ENCODE peak calls at places on chromosome 22, in six cellular contexts. G is right lobe of liver, S is OCI-LY7, V is prostate gland, K is left lung, W is ovary. O is an unnamed sample. For H3K9me3 and H3K4me1, the result is how much of the 10 kb centered on the place peaks cover.

GRCh38 chr22:24137595-24137994 is 43.7 kb upstream of the SUSD2 start:
- DNase-seq in G (no peak), S (no peak), V (no peak), K (no peak), W (no peak), O (no peak)

GRCh38 chr22:45680932-45681700 is 9.5 kb downstream of the ATXN10 start:
- DNase-seq in G (no peak), S (no peak), V (no peak), K (no peak), W (no peak), O (no peak)

GRCh38 chr22:41542224-41542623 is 2.0 kb downstream of the POLR3H start:
- DNase-seq in G (no peak), S (no peak), V (no peak), K (no peak), W (no peak), O (no peak)

GRCh38 chr22:23315341-23315917 is 135.1 kb downstream of the BCR start:
- DNase-seq in G (peak), S (peak), V (peak), K (peak), W (peak), O (peak)

GRCh38 chr22:41936894-41937169 is 10.1 kb downstream of the CENPM start:
- DNase-seq in G (no peak), S (peak), V (no peak), K (no peak), W (no peak), O (no peak)

GRCh38 chr22:36565686-36566085 is 36.7 kb upstream of the EIF3D start:
- DNase-seq in G (no peak), S (no peak), V (no peak), K (no peak), W (no peak), O (no peak)

GRCh38 chr22:17846326-17846992 is 72.2 kb upstream of the BID start:
- DNase-seq in G (no peak), S (no peak), V (peak), K (peak), W (peak), O (no peak)

GRCh38 chr22:44172370-44173108 is 8.2 kb upstream of the PARVG start:
- DNase-seq in G (no peak), S (no peak), V (peak), K (peak), W (no peak), O (no peak)

GRCh38 chr22:26748845-26749244 is 91.5 kb downstream of the MIAT start:
- DNase-seq in G (no peak), S (no peak), V (no peak), K (no peak), W (peak), O (no peak)

GRCh38 chr22:50586416-50586815 is 3.8 kb upstream of the CHKB start:
- DNase-seq in G (no peak), S (no peak), V (no peak), K (no peak), W (no peak), O (no peak)

GRCh38 chr22:37166675-37167066 is 17.0 kb upstream of the IL2RB start:
- DNase-seq in G (peak), S (peak), V (peak), K (peak), W (peak), O (peak)

GRCh38 chr22:38285015-38285414 is 12.2 kb upstream of the TMEM184B start:
- DNase-seq in G (no peak), S (no peak), V (no peak), K (no peak), W (no peak), O (no peak)

GRCh38 chr22:47107431-47107830 is 345.0 kb downstream of the TBC1D22A start:
- DNase-seq in G (no peak), S (no peak), V (no peak), K (no peak), W (no peak), O (no peak)

GRCh38 chr22:30801695-30802094 is 107.0 kb downstream of the OSBP2 start:
- DNase-seq in G (no peak), S (no peak), V (no peak), K (no peak), W (no peak), O (no peak)

GRCh38 chr22:42296381-42296853 is 26.0 kb upstream of the TCF20 start:
- DNase-seq in G (no peak), S (peak), V (no peak), K (no peak), W (peak), O (peak)

GRCh38 chr22:50530280-50530856 is 556 bp upstream of the TYMP start:
- DNase-seq in G (peak), S (peak), V (peak), K (no peak), W (peak), O (peak)

GRCh38 chr22:27430799-27431480 is 370.6 kb downstream of the MN1 start:
- DNase-seq in G (no peak), S (no peak), V (no peak), K (no peak), W (no peak), O (no peak)

GRCh38 chr22:47092896-47093311 is 330.5 kb downstream of the TBC1D22A start:
- DNase-seq in G (no peak), S (no peak), V (no peak), K (no peak), W (no peak), O (no peak)

GRCh38 chr22:45310331-45311032 is 748 bp downstream of the FAM118A start:
- DNase-seq in G (no peak), S (peak), V (no peak), K (no peak), W (no peak), O (no peak)

GRCh38 chr22:28711820-28712777 is 29.5 kb downstream of the CHEK2 start:
- DNase-seq in G (no peak), S (no peak), V (no peak), K (no peak), W (no peak), O (no peak)

GRCh38 chr22:47020157-47020556 is 257.7 kb downstream of the TBC1D22A start:
- DNase-seq in G (no peak), S (no peak), V (no peak), K (peak), W (no peak), O (no peak)

GRCh38 chr22:46057762-46058420 is 80.9 kb upstream of the WNT7B start:
- DNase-seq in G (peak), S (peak), V (peak), K (peak), W (peak), O (no peak)

GRCh38 chr22:41290262-41291221 is 4.6 kb upstream of the RANGAP1 start:
- DNase-seq in G (no peak), S (no peak), V (no peak), K (peak), W (no peak), O (no peak)

DNA sequence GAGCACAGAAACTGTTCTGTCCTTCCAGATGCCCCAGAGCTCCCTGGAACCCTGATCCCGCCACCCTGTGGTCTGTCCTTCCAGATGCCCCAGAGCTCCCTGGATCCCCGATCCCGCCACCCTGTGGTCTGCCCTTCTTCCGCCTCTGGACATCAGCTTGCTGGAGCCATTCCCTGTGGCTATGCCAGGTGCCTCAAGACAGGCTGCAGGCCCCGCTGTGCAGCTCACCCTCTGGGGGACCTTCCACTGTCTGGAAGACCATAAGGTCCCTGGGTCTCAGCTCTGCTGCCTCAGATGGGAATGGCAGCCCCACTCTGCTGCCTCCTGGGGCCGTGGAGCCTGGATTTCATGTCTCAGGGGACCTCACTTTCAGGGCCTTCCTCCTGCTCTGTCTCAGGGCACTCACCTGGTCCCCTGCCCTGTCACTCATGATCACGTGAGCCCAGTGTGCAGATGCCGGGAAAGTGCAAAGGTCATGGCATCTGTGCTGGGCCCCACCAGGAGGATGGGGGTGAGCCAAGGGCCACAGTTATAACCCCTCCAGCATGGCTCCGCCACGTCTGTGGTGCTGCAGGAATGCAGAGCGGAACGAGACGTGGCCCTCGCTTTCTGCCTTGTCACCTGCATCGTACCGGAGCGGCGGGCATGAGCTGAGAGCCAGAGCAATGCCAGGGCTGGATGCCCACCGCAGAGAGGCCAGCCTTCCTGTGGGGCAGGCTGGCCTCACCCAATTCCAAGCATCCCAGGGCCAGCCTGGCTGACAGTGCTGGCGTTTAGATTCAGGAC is 1520.7 kb downstream of the BRD1 start:
- DNase-seq in G (no peak), S (no peak), V (no peak), K (no peak), W (no peak), O (no peak)
- H3K9me3 ChIP-seq in G (under half), S (under half), V (under half), K (under half), W (under half), O (under half)

GRCh38 chr22:35154937-35155387 is 89.0 kb downstream of the ISX start:
- DNase-seq in G (peak), S (peak), V (peak), K (no peak), W (peak), O (no peak)

GRCh38 chr22:35148381-35148780 is 82.4 kb downstream of the ISX start:
- DNase-seq in G (no peak), S (no peak), V (no peak), K (no peak), W (no peak), O (no peak)

GRCh38 chr22:35152316-35152715 is 86.4 kb downstream of the ISX start:
- DNase-seq in G (no peak), S (no peak), V (no peak), K (no peak), W (no peak), O (no peak)

GRCh38 chr22:35149149-35149548 is 83.2 kb downstream of the ISX start:
- DNase-seq in G (no peak), S (no peak), V (no peak), K (no peak), W (no peak), O (no peak)

DNA sequence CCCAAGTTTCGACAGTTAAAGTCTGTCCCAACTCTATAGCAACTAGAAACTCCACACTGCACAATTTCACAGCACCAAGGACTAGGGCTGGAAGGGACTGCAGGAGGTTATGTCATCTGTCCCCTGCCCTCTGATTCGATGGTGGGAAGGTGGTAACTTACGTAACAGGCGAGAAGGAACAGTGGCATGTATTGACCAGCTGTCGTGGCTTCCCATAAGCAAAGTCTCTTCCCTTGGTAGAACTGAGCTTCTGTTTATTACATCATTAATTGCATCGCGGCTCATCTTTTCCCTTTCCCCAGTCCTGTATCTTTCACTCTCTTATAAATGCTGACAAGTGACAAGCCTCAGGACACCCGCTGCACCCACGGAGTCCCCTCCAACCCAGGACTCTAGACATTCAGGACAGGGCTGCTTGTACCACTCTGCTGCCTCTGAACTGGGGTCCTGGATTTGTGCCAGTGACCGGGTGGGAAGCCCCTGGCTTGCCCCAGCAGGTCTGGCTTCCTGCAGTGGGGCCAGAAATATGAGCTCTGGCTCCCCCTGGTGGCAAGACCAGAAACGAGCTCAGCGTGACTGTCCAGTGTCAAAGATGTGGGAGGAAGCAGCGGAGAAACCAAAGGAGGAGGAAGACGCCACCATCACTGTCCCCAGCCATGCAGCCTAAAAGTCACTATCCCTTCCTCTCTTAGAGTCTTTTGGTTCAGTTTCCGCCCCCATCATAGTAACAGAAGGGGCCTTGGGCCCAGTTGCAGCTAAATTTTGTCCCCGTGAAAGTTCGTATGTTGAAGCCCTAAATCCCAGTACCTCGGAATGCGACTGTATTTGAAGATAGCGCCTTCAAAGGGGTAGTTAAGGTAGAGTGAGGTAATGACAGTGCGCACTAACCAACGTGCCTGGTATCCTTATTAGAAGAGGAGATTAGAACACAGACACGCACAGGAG is 84.5 kb downstream of the ISX start:
- DNase-seq in G (peak), S (peak), V (peak), K (no peak), W (peak), O (peak)
- TF ChIP-seq CTCF in G (peak), S (peak), V (peak), K (peak), W (no peak), O (peak)

DNA sequence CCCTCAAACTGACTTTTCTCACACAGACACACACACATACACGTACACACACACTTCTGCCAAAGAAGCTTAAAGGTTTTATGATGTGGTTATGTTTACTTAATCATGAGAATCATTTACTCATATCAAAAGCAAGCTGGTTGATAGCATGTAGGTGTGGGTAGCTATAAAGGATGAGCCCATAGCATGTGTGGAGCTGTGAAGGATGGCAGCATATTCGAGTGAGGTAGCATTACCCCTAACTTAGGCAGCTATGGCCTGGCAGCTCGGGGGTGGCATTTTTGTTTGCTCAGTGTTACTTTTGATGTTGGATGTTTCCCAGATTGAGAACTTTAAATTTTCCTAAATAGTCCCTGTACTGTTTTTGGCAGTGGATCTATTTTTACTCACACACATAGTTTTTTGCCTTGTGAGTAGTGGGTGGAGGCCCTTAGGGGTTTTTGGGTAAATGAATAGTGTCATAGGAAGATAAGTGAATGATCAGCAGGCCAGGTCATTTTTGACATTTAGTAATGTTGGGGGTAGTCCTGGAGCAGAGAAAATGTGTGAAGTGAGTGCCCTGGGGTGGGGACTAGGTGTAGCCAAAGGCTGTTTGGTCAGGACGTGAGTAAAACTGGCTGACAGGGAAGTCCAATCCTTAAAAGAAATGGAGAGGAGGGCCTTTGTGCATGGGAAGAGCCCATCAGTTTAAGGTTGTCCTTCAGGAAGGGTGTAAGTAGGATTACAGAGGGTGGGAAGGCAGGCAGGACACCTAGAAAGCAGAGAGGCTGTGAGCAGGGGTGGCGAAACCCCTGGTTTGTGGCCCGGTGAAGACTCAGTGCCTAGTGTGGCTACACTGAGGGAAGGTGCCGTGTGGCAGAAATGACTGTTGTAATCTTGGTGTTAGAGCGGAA is 7.1 kb downstream of the YWHAH start:
- DNase-seq in G (no peak), S (no peak), V (no peak), K (no peak), W (no peak), O (no peak)
- H3K4me1 ChIP-seq in G (under half), S (under half), V (under half), K (under half), W (under half), O (under half)

GRCh38 chr22:49158741-49159564 is 668.7 kb downstream of the BRD1 start:
- DNase-seq in G (no peak), S (no peak), V (no peak), K (no peak), W (no peak), O (no peak)
- H3K9me3 ChIP-seq in G (under half), S (under half), V (under half), K (under half), W (under half), O (under half)

DNA sequence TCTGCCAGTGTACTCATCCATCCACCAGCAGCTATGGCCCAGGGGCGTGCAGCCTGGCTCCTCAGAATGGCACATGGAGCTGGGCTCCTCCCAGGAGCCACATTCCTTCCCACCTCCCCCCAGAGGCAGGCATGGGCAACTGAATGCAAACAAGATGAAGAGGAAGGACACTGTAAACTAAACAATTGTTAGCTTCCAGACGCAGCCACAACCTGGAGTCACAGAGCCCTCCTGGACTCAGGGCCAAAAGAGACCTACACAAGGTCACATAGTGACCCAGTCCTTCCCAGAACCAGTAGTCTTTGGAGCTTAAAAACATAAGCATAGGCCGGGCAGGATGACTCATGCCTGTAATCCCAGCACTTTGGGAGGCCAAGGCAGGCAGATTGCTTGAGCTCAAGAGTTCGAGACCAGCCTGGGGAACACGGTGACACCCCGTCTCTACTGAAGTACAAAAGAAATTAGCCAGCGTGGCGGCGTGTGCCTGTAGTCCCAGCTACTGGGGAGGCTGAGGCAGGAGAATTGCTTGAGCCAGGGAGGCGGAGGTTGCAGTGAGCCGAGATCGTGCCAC is 30.7 kb upstream of the CLDN5 start:
- DNase-seq in G (no peak), S (no peak), V (no peak), K (no peak), W (no peak), O (no peak)
- TF ChIP-seq CTCF in G (no peak), S (no peak), V (no peak), K (no peak), W (no peak), O (no peak)

GRCh38 chr22:39510529-39511149 is 8.5 kb downstream of the MIEF1 start:
- DNase-seq in G (no peak), S (no peak), V (no peak), K (no peak), W (no peak), O (no peak)
- H3K4me1 ChIP-seq in G (under half), S (under half), V (under half), K (under half), W (under half), O (under half)

O was measured in CD8-positive, alpha-beta T cell.